ENCODE peak calls at places on chromosomes 4 and X, in four cellular contexts. L is keratinocyte, O is choroid plexus epithelial cell, F is A673. J is an unnamed sample.

GRCh38 chrX:32948130-32948529 is 263.2 kb downstream of the DMD start:
- DNase-seq in L (no peak), F (no peak), O (no peak), J (no peak)

GRCh38 chr4:26022346-26022891 is 108.4 kb downstream of the SMIM20 start:
- DNase-seq in O (peak), L (no peak), F (no peak), J (no peak)

GRCh38 chr4:113355550-113356371 is 306.3 kb downstream of the ANK2 start:
- DNase-seq in L (peak), F (peak), O (peak), J (no peak)

GRCh38 chr4:1793496-1793840 is 375 bp downstream of the FGFR3 start:
- DNase-seq in F (peak), O (peak), L (no peak), J (no peak)

GRCh38 chr4:38071801-38072567 is 111.8 kb downstream of the PTTG2 start:
- DNase-seq in L (no peak), F (peak), O (peak), J (no peak)

GRCh38 chrX:100648601-100649417 is 4.8 kb downstream of the SRPX2 start:
- DNase-seq in F (peak), L (no peak), O (peak), J (no peak)

GRCh38 chr4:13955551-13955950 is 328.0 kb upstream of the BOD1L1 start:
- DNase-seq in O (no peak), L (no peak), F (no peak), J (no peak)

GRCh38 chrX:56813318-56813837 is 84.3 kb downstream of the NBDY start:
- DNase-seq in L (peak), F (no peak), O (peak), J (no peak)

GRCh38 chr4:142402925-142403324 is 443.2 kb downstream of the INPP4B start:
- DNase-seq in L (no peak), F (peak), O (no peak), J (no peak)

GRCh38 chrX:133594156-133594555 is 178.9 kb upstream of the GPC4 start:
- DNase-seq in F (no peak), L (no peak), O (no peak), J (no peak)

GRCh38 chr4:107951551-107951950 is 20.2 kb downstream of the CYP2U1 start:
- DNase-seq in F (no peak), O (peak), L (no peak), J (no peak)

GRCh38 chr4:87758278-87758677 is 41.1 kb upstream of the IBSP start:
- DNase-seq in O (peak), L (no peak), F (no peak), J (no peak)

GRCh38 chr4:102500371-102501175 is 586 bp upstream of the NFKB1 start:
- DNase-seq in F (peak), L (no peak), O (peak), J (peak)

GRCh38 chr4:74658114-74658513 is 136.2 kb downstream of the BTC start:
- DNase-seq in F (no peak), L (no peak), O (no peak), J (no peak)

GRCh38 chr4:13626492-13627184 is 887 bp downstream of the BOD1L1 start:
- DNase-seq in F (no peak), O (peak), L (no peak), J (no peak)

GRCh38 chr4:48193921-48194320 is 59.9 kb upstream of the TXK start:
- DNase-seq in O (no peak), F (no peak), L (no peak), J (no peak)

GRCh38 chr4:2497931-2498330 is 29.0 kb downstream of the RNF4 start:
- DNase-seq in F (no peak), O (no peak), L (no peak), J (no peak)

GRCh38 chr4:155761916-155762315 is 3.1 kb downstream of the GUCY1B1 start:
- DNase-seq in F (no peak), O (no peak), L (no peak), J (no peak)

GRCh38 chrX:151713859-151714258 is 2.0 kb upstream of the FATE1 start:
- DNase-seq in L (no peak), F (peak), O (peak), J (no peak)

GRCh38 chrX:120664081-120664480 is 34.2 kb upstream of the C1GALT1C1 start:
- DNase-seq in L (no peak), O (peak), F (peak), J (no peak)

GRCh38 chr4:110188113-110188512 is 10.3 kb downstream of the ELOVL6 start:
- DNase-seq in L (no peak), F (no peak), O (no peak), J (no peak)

GRCh38 chr4:156377036-156377700 is 423.5 kb upstream of the CTSO start:
- DNase-seq in O (peak), F (no peak), L (no peak), J (no peak)

GRCh38 chrX:17405225-17405969 is 30.4 kb downstream of the NHS start:
- DNase-seq in O (no peak), F (no peak), L (peak), J (no peak)

GRCh38 chrX:68995780-68996551 is 167.1 kb downstream of the EFNB1 start:
- DNase-seq in F (no peak), L (no peak), O (peak), J (no peak)

GRCh38 chr4:41538887-41539498 is 1.0 kb downstream of the LIMCH1 start:
- DNase-seq in O (no peak), F (no peak), L (no peak), J (no peak)

DNA sequence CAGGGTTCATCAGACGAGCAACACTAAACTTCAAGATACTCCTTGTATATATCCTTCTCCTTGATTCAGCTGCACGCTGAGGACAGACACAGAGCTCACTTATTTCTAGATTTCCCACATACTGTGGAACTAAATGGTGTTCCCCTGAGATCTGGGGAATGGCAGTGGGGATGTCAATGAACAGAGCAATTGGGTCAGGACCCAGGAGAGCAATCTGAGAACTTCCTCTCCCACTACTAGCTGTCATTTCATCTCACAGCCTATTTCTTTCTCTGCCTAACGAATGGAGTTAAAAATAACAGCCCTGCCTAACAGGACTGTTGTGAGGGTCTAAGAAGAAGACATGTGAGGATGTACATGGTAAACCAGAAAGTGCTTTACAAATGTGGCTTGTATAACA is 10.7 kb downstream of the NAAA start:
- DNase-seq in F (no peak), O (no peak), L (no peak), J (no peak)
- TF ChIP-seq CTCF in F (no peak), O (no peak), L (no peak), J (no peak)

DNA sequence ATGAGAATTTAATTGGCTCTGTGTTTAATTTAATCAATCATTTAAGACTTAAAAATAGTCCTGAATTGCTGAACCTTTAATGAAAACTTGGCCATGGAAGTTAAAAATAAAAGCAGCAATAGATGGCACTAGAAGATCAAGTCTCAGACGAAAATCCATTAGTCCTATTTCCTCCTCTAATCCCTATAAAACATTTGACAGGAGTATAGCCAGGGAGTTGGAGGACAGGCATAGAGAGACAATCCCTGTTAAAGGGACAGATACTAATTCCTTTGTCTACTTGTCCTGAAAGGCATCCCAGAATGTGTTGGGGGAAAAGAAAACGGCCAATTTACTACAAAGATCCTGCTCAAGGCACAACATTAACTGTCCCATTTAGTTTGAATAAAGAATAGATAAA is 276.3 kb upstream of the TACR3 start:
- DNase-seq in F (peak), L (peak), O (peak), J (no peak)
- TF ChIP-seq CTCF in F (peak), L (peak), O (no peak), J (no peak)

DNA sequence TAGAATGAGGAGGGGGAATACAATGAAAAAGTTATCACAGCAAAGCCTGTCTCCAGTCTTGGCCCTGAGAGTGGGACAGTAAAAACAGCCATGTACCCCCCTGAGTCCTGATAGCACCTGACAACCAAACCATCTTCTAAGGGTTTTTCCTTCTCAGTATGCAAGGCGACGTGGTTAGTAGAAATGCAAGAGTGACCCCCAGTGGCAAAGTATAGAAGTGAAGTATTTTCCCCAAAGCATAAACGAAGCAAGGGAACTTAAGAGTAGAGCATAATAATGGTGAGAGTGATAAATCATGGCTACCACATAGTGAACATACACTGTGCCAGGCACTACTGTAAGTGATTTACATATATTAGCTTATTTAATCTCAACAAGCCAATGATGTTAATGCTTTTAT is 52.8 kb downstream of the FAM47C start:
- DNase-seq in F (peak), O (peak), L (no peak), J (no peak)
- TF ChIP-seq CTCF in F (peak), O (peak), L (peak), J (no peak)

GRCh38 chrX:45849261-45849660 is 648.6 kb upstream of the DIPK2B start:
- DNase-seq in O (peak), L (peak), F (peak), J (no peak)
- TF ChIP-seq CTCF in O (peak), L (peak), F (peak), J (no peak)